ENCODE peak calls at places on chromosomes 13 and 19, in nine cellular contexts. One of them, this sample, is unnamed.

GRCh38 chr13:83895994-83896580 is 13.8 kb upstream of the SLITRK1 start:
- DNase-seq in lower leg skin: no peak
- DNase-seq in kidney epithelial cell: peak
- DNase-seq in endothelial cell: no peak
- DNase-seq in nephron progenitor cell: no peak
- DNase-seq in GM13976: no peak
- DNase-seq in GM06990: no peak
- DNase-seq in activated B cell treated with CpG ODN at 0.5 μM for 24 hours: no peak
- DNase-seq in heart right ventricle: no peak
- DNase-seq in this sample: no peak

GRCh38 chr13:51292000-51292550 is 47.4 kb upstream of the SERPINE3 start:
- DNase-seq in heart right ventricle: no peak
- DNase-seq in GM13976: no peak
- DNase-seq in activated B cell treated with CpG ODN at 0.5 μM for 24 hours: no peak
- DNase-seq in endothelial cell: no peak
- DNase-seq in kidney epithelial cell: no peak
- DNase-seq in lower leg skin: no peak
- DNase-seq in nephron progenitor cell: no peak
- DNase-seq in GM06990: no peak
- DNase-seq in this sample: peak

GRCh38 chr19:38243279-38243673 is 12.9 kb downstream of the PPP1R14A start:
- DNase-seq in GM06990: no peak
- DNase-seq in nephron progenitor cell: no peak
- DNase-seq in GM13976: no peak
- DNase-seq in activated B cell treated with CpG ODN at 0.5 μM for 24 hours: no peak
- DNase-seq in kidney epithelial cell: no peak
- DNase-seq in heart right ventricle: no peak
- DNase-seq in endothelial cell: no peak
- DNase-seq in lower leg skin: no peak
- DNase-seq in this sample: no peak

GRCh38 chr19:2419754-2420153 is 7.6 kb downstream of the TIMM13 start:
- DNase-seq in GM13976: no peak
- DNase-seq in lower leg skin: no peak
- DNase-seq in heart right ventricle: no peak
- DNase-seq in kidney epithelial cell: no peak
- DNase-seq in endothelial cell: no peak
- DNase-seq in activated B cell treated with CpG ODN at 0.5 μM for 24 hours: no peak
- DNase-seq in GM06990: no peak
- DNase-seq in nephron progenitor cell: no peak
- DNase-seq in this sample: no peak

GRCh38 chr19:6066661-6067646 is 43.3 kb downstream of the RFX2 start:
- DNase-seq in nephron progenitor cell: peak
- DNase-seq in endothelial cell: peak
- DNase-seq in kidney epithelial cell: peak
- DNase-seq in heart right ventricle: peak
- DNase-seq in GM06990: no peak
- DNase-seq in activated B cell treated with CpG ODN at 0.5 μM for 24 hours: no peak
- DNase-seq in GM13976: no peak
- DNase-seq in lower leg skin: peak
- DNase-seq in this sample: peak

GRCh38 chr13:74571811-74572210 is 437.6 kb upstream of the KLF12 start:
- DNase-seq in activated B cell treated with CpG ODN at 0.5 μM for 24 hours: no peak
- DNase-seq in nephron progenitor cell: no peak
- DNase-seq in GM13976: no peak
- DNase-seq in lower leg skin: no peak
- DNase-seq in endothelial cell: no peak
- DNase-seq in kidney epithelial cell: no peak
- DNase-seq in GM06990: no peak
- DNase-seq in heart right ventricle: no peak
- DNase-seq in this sample: no peak

GRCh38 chr13:80524447-80525215 is 183.7 kb upstream of the SPRY2 start:
- DNase-seq in heart right ventricle: no peak
- DNase-seq in nephron progenitor cell: no peak
- DNase-seq in kidney epithelial cell: no peak
- DNase-seq in GM13976: no peak
- DNase-seq in activated B cell treated with CpG ODN at 0.5 μM for 24 hours: no peak
- DNase-seq in endothelial cell: no peak
- DNase-seq in GM06990: no peak
- DNase-seq in lower leg skin: no peak
- DNase-seq in this sample: peak

GRCh38 chr13:27578121-27579030 is 42.0 kb downstream of the LNX2 start:
- DNase-seq in GM13976: no peak
- DNase-seq in lower leg skin: no peak
- DNase-seq in nephron progenitor cell: no peak
- DNase-seq in heart right ventricle: no peak
- DNase-seq in kidney epithelial cell: no peak
- DNase-seq in activated B cell treated with CpG ODN at 0.5 μM for 24 hours: no peak
- DNase-seq in GM06990: no peak
- DNase-seq in endothelial cell: no peak
- DNase-seq in this sample: peak

GRCh38 chr13:33205224-33205623 is 80.3 kb downstream of the STARD13 start:
- DNase-seq in GM13976: no peak
- DNase-seq in endothelial cell: no peak
- DNase-seq in kidney epithelial cell: no peak
- DNase-seq in GM06990: no peak
- DNase-seq in activated B cell treated with CpG ODN at 0.5 μM for 24 hours: no peak
- DNase-seq in nephron progenitor cell: no peak
- DNase-seq in heart right ventricle: no peak
- DNase-seq in lower leg skin: no peak
- DNase-seq in this sample: no peak

GRCh38 chr13:60511637-60512036 is 114.6 kb downstream of the TDRD3 start:
- DNase-seq in heart right ventricle: no peak
- DNase-seq in kidney epithelial cell: no peak
- DNase-seq in lower leg skin: no peak
- DNase-seq in nephron progenitor cell: no peak
- DNase-seq in endothelial cell: no peak
- DNase-seq in activated B cell treated with CpG ODN at 0.5 μM for 24 hours: no peak
- DNase-seq in GM13976: no peak
- DNase-seq in GM06990: no peak
- DNase-seq in this sample: no peak

GRCh38 chr13:74466015-74466414 is 331.8 kb upstream of the KLF12 start:
- DNase-seq in kidney epithelial cell: no peak
- DNase-seq in endothelial cell: no peak
- DNase-seq in GM06990: no peak
- DNase-seq in lower leg skin: no peak
- DNase-seq in nephron progenitor cell: no peak
- DNase-seq in GM13976: no peak
- DNase-seq in activated B cell treated with CpG ODN at 0.5 μM for 24 hours: no peak
- DNase-seq in heart right ventricle: no peak
- DNase-seq in this sample: no peak

GRCh38 chr13:99065250-99066015 is 87.6 kb upstream of the DOCK9 start:
- DNase-seq in GM13976: no peak
- DNase-seq in nephron progenitor cell: no peak
- DNase-seq in GM06990: no peak
- DNase-seq in lower leg skin: no peak
- DNase-seq in heart right ventricle: no peak
- DNase-seq in activated B cell treated with CpG ODN at 0.5 μM for 24 hours: no peak
- DNase-seq in endothelial cell: no peak
- DNase-seq in kidney epithelial cell: no peak
- DNase-seq in this sample: no peak

GRCh38 chr13:51453959-51454703 is 1.3 kb upstream of the INTS6 start:
- DNase-seq in lower leg skin: peak
- DNase-seq in endothelial cell: peak
- DNase-seq in activated B cell treated with CpG ODN at 0.5 μM for 24 hours: peak
- DNase-seq in heart right ventricle: peak
- DNase-seq in GM13976: peak
- DNase-seq in GM06990: peak
- DNase-seq in kidney epithelial cell: no peak
- DNase-seq in nephron progenitor cell: peak
- DNase-seq in this sample: peak

GRCh38 chr19:989381-990081 is 5.4 kb downstream of the WDR18 start:
- DNase-seq in kidney epithelial cell: no peak
- DNase-seq in endothelial cell: peak
- DNase-seq in nephron progenitor cell: no peak
- DNase-seq in activated B cell treated with CpG ODN at 0.5 μM for 24 hours: no peak
- DNase-seq in GM06990: no peak
- DNase-seq in lower leg skin: no peak
- DNase-seq in heart right ventricle: no peak
- DNase-seq in GM13976: no peak
- DNase-seq in this sample: no peak

GRCh38 chr13:93180376-93180966 is 46.1 kb upstream of the GPC6 start:
- DNase-seq in lower leg skin: no peak
- DNase-seq in nephron progenitor cell: no peak
- DNase-seq in GM06990: no peak
- DNase-seq in GM13976: no peak
- DNase-seq in heart right ventricle: no peak
- DNase-seq in endothelial cell: no peak
- DNase-seq in kidney epithelial cell: no peak
- DNase-seq in activated B cell treated with CpG ODN at 0.5 μM for 24 hours: no peak
- DNase-seq in this sample: peak

GRCh38 chr13:48783181-48783630 is 129.5 kb downstream of the CYSLTR2 start:
- DNase-seq in nephron progenitor cell: no peak
- DNase-seq in kidney epithelial cell: no peak
- DNase-seq in lower leg skin: peak
- DNase-seq in endothelial cell: no peak
- DNase-seq in heart right ventricle: peak
- DNase-seq in GM13976: no peak
- DNase-seq in GM06990: no peak
- DNase-seq in activated B cell treated with CpG ODN at 0.5 μM for 24 hours: no peak
- DNase-seq in this sample: peak

GRCh38 chr19:29508181-29508580 is 17.6 kb upstream of the VSTM2B start:
- DNase-seq in kidney epithelial cell: no peak
- DNase-seq in activated B cell treated with CpG ODN at 0.5 μM for 24 hours: no peak
- DNase-seq in GM13976: no peak
- DNase-seq in GM06990: no peak
- DNase-seq in lower leg skin: no peak
- DNase-seq in endothelial cell: no peak
- DNase-seq in heart right ventricle: no peak
- DNase-seq in nephron progenitor cell: no peak
- DNase-seq in this sample: no peak

GRCh38 chr13:114068723-114069322 is 63.6 kb downstream of the RASA3 start:
- DNase-seq in heart right ventricle: no peak
- DNase-seq in endothelial cell: no peak
- DNase-seq in GM06990: no peak
- DNase-seq in kidney epithelial cell: no peak
- DNase-seq in nephron progenitor cell: peak
- DNase-seq in lower leg skin: no peak
- DNase-seq in activated B cell treated with CpG ODN at 0.5 μM for 24 hours: no peak
- DNase-seq in GM13976: no peak
- DNase-seq in this sample: peak

GRCh38 chr19:18742324-18742723 is 48.8 kb downstream of the COMP start:
- DNase-seq in activated B cell treated with CpG ODN at 0.5 μM for 24 hours: no peak
- DNase-seq in GM13976: no peak
- DNase-seq in nephron progenitor cell: no peak
- DNase-seq in endothelial cell: no peak
- DNase-seq in heart right ventricle: no peak
- DNase-seq in lower leg skin: no peak
- DNase-seq in GM06990: no peak
- DNase-seq in kidney epithelial cell: no peak
- DNase-seq in this sample: no peak

GRCh38 chr19:55598719-55599467 is 424 bp downstream of the FIZ1 start:
- DNase-seq in endothelial cell: peak
- DNase-seq in activated B cell treated with CpG ODN at 0.5 μM for 24 hours: peak
- DNase-seq in kidney epithelial cell: peak
- DNase-seq in lower leg skin: peak
- DNase-seq in GM06990: peak
- DNase-seq in nephron progenitor cell: peak
- DNase-seq in heart right ventricle: peak
- DNase-seq in GM13976: peak
- DNase-seq in this sample: peak
- TF ChIP-seq CTCF in endothelial cell: no peak
- TF ChIP-seq CTCF in activated B cell treated with CpG ODN at 0.5 μM for 24 hours: no peak
- TF ChIP-seq CTCF in kidney epithelial cell: no peak
- TF ChIP-seq CTCF in lower leg skin: no peak
- TF ChIP-seq CTCF in GM06990: no peak
- TF ChIP-seq CTCF in nephron progenitor cell: no peak
- TF ChIP-seq CTCF in heart right ventricle: no peak
- TF ChIP-seq CTCF in GM13976: no peak
- TF ChIP-seq CTCF in this sample: no peak

GRCh38 chr19:46217476-46217875 is 12.1 kb upstream of the IGFL1 start:
- DNase-seq in kidney epithelial cell: no peak
- DNase-seq in endothelial cell: no peak
- DNase-seq in nephron progenitor cell: no peak
- DNase-seq in lower leg skin: no peak
- DNase-seq in GM06990: no peak
- DNase-seq in activated B cell treated with CpG ODN at 0.5 μM for 24 hours: no peak
- DNase-seq in GM13976: no peak
- DNase-seq in heart right ventricle: no peak
- DNase-seq in this sample: no peak

GRCh38 chr19:46216612-46217011 is 12.9 kb upstream of the IGFL1 start:
- DNase-seq in nephron progenitor cell: no peak
- DNase-seq in lower leg skin: no peak
- DNase-seq in kidney epithelial cell: no peak
- DNase-seq in GM13976: no peak
- DNase-seq in activated B cell treated with CpG ODN at 0.5 μM for 24 hours: no peak
- DNase-seq in GM06990: no peak
- DNase-seq in endothelial cell: no peak
- DNase-seq in heart right ventricle: no peak
- DNase-seq in this sample: no peak

GRCh38 chr19:46220038-46220615 is 9.4 kb upstream of the IGFL1 start:
- DNase-seq in kidney epithelial cell: no peak
- DNase-seq in heart right ventricle: no peak
- DNase-seq in lower leg skin: no peak
- DNase-seq in endothelial cell: no peak
- DNase-seq in activated B cell treated with CpG ODN at 0.5 μM for 24 hours: no peak
- DNase-seq in GM13976: no peak
- DNase-seq in GM06990: no peak
- DNase-seq in nephron progenitor cell: no peak
- DNase-seq in this sample: no peak

GRCh38 chr19:46221152-46221551 is 8.4 kb upstream of the IGFL1 start:
- DNase-seq in heart right ventricle: no peak
- DNase-seq in GM06990: no peak
- DNase-seq in GM13976: no peak
- DNase-seq in kidney epithelial cell: no peak
- DNase-seq in nephron progenitor cell: no peak
- DNase-seq in activated B cell treated with CpG ODN at 0.5 μM for 24 hours: no peak
- DNase-seq in lower leg skin: no peak
- DNase-seq in endothelial cell: no peak
- DNase-seq in this sample: no peak

GRCh38 chr19:46218160-46218559 is 11.4 kb upstream of the IGFL1 start:
- DNase-seq in activated B cell treated with CpG ODN at 0.5 μM for 24 hours: no peak
- DNase-seq in endothelial cell: peak
- DNase-seq in GM06990: no peak
- DNase-seq in lower leg skin: no peak
- DNase-seq in GM13976: no peak
- DNase-seq in nephron progenitor cell: peak
- DNase-seq in kidney epithelial cell: no peak
- DNase-seq in heart right ventricle: no peak
- DNase-seq in this sample: peak
- TF ChIP-seq CTCF in activated B cell treated with CpG ODN at 0.5 μM for 24 hours: no peak
- TF ChIP-seq CTCF in endothelial cell: no peak
- TF ChIP-seq CTCF in GM06990: no peak
- TF ChIP-seq CTCF in lower leg skin: no peak
- TF ChIP-seq CTCF in GM13976: no peak
- TF ChIP-seq CTCF in nephron progenitor cell: no peak
- TF ChIP-seq CTCF in kidney epithelial cell: no peak
- TF ChIP-seq CTCF in heart right ventricle: no peak
- TF ChIP-seq CTCF in this sample: no peak

GRCh38 chr19:41377977-41378707 is 1.8 kb downstream of the TMEM91 start:
- DNase-seq in GM13976: peak
- DNase-seq in lower leg skin: no peak
- DNase-seq in nephron progenitor cell: peak
- DNase-seq in activated B cell treated with CpG ODN at 0.5 μM for 24 hours: no peak
- DNase-seq in GM06990: peak
- DNase-seq in kidney epithelial cell: no peak
- DNase-seq in heart right ventricle: no peak
- DNase-seq in endothelial cell: peak
- DNase-seq in this sample: no peak
- TF ChIP-seq CTCF in GM13976: peak
- TF ChIP-seq CTCF in lower leg skin: no peak
- TF ChIP-seq CTCF in nephron progenitor cell: no peak
- TF ChIP-seq CTCF in activated B cell treated with CpG ODN at 0.5 μM for 24 hours: no peak
- TF ChIP-seq CTCF in GM06990: peak
- TF ChIP-seq CTCF in kidney epithelial cell: peak
- TF ChIP-seq CTCF in heart right ventricle: no peak
- TF ChIP-seq CTCF in endothelial cell: peak
- TF ChIP-seq CTCF in this sample: peak

GRCh38 chr19:58278156-58279041 is at the start of gene ZNF8:
- DNase-seq in endothelial cell: peak
- DNase-seq in GM06990: peak
- DNase-seq in nephron progenitor cell: peak
- DNase-seq in heart right ventricle: peak
- DNase-seq in kidney epithelial cell: peak
- DNase-seq in lower leg skin: peak
- DNase-seq in activated B cell treated with CpG ODN at 0.5 μM for 24 hours: peak
- DNase-seq in GM13976: peak
- DNase-seq in this sample: peak
- TF ChIP-seq CTCF in endothelial cell: no peak
- TF ChIP-seq CTCF in GM06990: no peak
- TF ChIP-seq CTCF in nephron progenitor cell: no peak
- TF ChIP-seq CTCF in heart right ventricle: peak
- TF ChIP-seq CTCF in kidney epithelial cell: no peak
- TF ChIP-seq CTCF in lower leg skin: no peak
- TF ChIP-seq CTCF in activated B cell treated with CpG ODN at 0.5 μM for 24 hours: no peak
- TF ChIP-seq CTCF in GM13976: no peak
- TF ChIP-seq CTCF in this sample: no peak